ENCODE peak calls at places on chromosome X, in four cellular contexts. W is spleen, C is body of pancreas, B is heart right ventricle. Y is an unnamed sample.

GRCh38 chrX:110346681-110347080 is 12.0 kb upstream of the RTL9 start:
- DNase-seq in W (no peak), C (peak), B (peak), Y (no peak)

GRCh38 chrX:154443479-154443910 is 446 bp upstream of the FAM50A start:
- DNase-seq in W (no peak), C (no peak), B (no peak), Y (no peak)

GRCh38 chrX:106608016-106608415 is 3.8 kb upstream of the RADX start:
- DNase-seq in W (no peak), C (peak), B (no peak), Y (no peak)

GRCh38 chrX:105876658-105877057 is 54.3 kb downstream of the NRK start:
- DNase-seq in W (no peak), C (no peak), B (no peak), Y (peak)

GRCh38 chrX:39427492-39428289 is 626.4 kb downstream of the MID1IP1 start:
- DNase-seq in W (no peak), C (no peak), B (no peak), Y (no peak)

GRCh38 chrX:41137589-41137988 is 52.3 kb downstream of the USP9X start:
- DNase-seq in W (no peak), C (no peak), B (no peak), Y (no peak)

GRCh38 chrX:48897157-48897620 is 379 bp downstream of the TIMM17B start:
- DNase-seq in W (peak), C (peak), B (peak), Y (peak)

GRCh38 chrX:46255066-46255465 is 290.2 kb downstream of the ZNF674 start:
- DNase-seq in W (no peak), C (no peak), B (no peak), Y (no peak)

GRCh38 chrX:27680726-27681125 is 90.6 kb downstream of the DCAF8L2 start:
- DNase-seq in W (no peak), C (no peak), B (no peak), Y (no peak)

GRCh38 chrX:17859609-17860178 is 1.4 kb downstream of the RAI2 start:
- DNase-seq in W (no peak), C (peak), B (no peak), Y (no peak)

GRCh38 chrX:41720125-41720780 is 3.7 kb upstream of the GPR82 start:
- DNase-seq in W (peak), C (no peak), B (no peak), Y (no peak)

GRCh38 chrX:41518127-41518840 is 71.1 kb downstream of the NYX start:
- DNase-seq in W (no peak), C (no peak), B (no peak), Y (no peak)

GRCh38 chrX:140918398-140919043 is 83.9 kb upstream of the SPANXB1 start:
- DNase-seq in W (no peak), C (peak), B (peak), Y (peak)

GRCh38 chrX:24027086-24027485 is at the start of gene KLHL15:
- DNase-seq in W (no peak), C (no peak), B (no peak), Y (no peak)

GRCh38 chrX:86806786-86807185 is 658.5 kb downstream of the DACH2 start:
- DNase-seq in W (no peak), C (peak), B (no peak), Y (peak)
- TF ChIP-seq CTCF in W (no peak), C (no peak), B (no peak), Y (peak)

GRCh38 chrX:103794117-103794516 is 17.5 kb downstream of the PLP1 start:
- DNase-seq in W (no peak), C (no peak), B (no peak), Y (no peak)

GRCh38 chrX:103791233-103791632 is 14.6 kb downstream of the PLP1 start:
- DNase-seq in W (no peak), C (no peak), B (no peak), Y (no peak)

GRCh38 chrX:103791826-103792458 is 15.3 kb downstream of the PLP1 start:
- DNase-seq in W (no peak), C (no peak), B (no peak), Y (no peak)

GRCh38 chrX:103792916-103793540 is 16.4 kb downstream of the PLP1 start:
- DNase-seq in W (no peak), C (no peak), B (no peak), Y (no peak)

GRCh38 chrX:103793541-103793932 is 16.9 kb downstream of the PLP1 start:
- DNase-seq in W (no peak), C (no peak), B (no peak), Y (no peak)
- H3K4me3 ChIP-seq in W (no peak), C (no peak), B (no peak), Y (no peak)

DNA sequence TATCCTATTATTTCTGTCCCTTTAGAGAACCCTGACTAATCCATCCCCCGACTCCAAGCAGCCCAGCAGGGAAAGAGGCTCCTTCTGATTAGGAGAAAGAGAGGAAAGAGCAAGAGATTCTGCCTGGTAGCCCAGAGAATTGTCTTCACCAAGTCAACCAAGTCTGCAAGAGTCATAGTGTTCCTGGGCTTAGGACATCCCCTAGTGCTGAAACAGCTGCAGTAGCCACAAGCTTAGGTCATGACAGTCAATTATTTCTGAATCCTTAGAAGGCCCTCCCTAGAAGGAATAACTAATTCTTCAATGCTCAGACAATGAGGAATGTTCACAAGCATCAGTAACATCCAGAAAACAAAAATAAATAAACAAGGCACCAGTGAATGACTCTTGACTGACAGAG is 480.3 kb upstream of the GRIA3 start:
- DNase-seq in W (no peak), C (no peak), B (no peak), Y (no peak)
- TF ChIP-seq CTCF in W (no peak), C (no peak), B (no peak), Y (no peak)

GRCh38 chrX:136146614-136147319 is 566 bp upstream of the FHL1 start:
- DNase-seq in W (peak), C (no peak), B (peak), Y (no peak)
- H3K4me3 ChIP-seq in W (peak), C (no peak), B (peak), Y (peak)